ENCODE peak calls at places on chromosomes 6 and 20, in seven cellular contexts. U, J, C, P, X, O and H are unnamed samples.

GRCh38 chr6:141103246-141103645 is 1029.5 kb upstream of the GJE1 start:
- DNase-seq in U (no peak), J (no peak), C (no peak), P (peak; percentile 16), X (no peak), O (no peak), H (peak; percentile 7)

GRCh38 chr6:16511723-16512584 is 249.3 kb downstream of the ATXN1 start:
- DNase-seq in U (no peak), J (no peak), C (no peak), P (no peak), X (peak; percentile 11), O (no peak), H (no peak)

GRCh38 chr6:148021715-148022114 is 320.9 kb upstream of the SASH1 start:
- DNase-seq in U (no peak), J (no peak), C (no peak), P (no peak), X (no peak), O (peak; percentile 62), H (no peak)

GRCh38 chr6:128487746-128488145 is 32.7 kb downstream of the PTPRK start:
- DNase-seq in U (no peak), J (no peak), C (no peak), P (no peak), X (no peak), O (no peak), H (peak; percentile 31)

GRCh38 chr6:3742076-3742425 is 9.5 kb downstream of the PXDC1 start:
- DNase-seq in U (no peak), J (no peak), C (no peak), P (no peak), X (no peak), O (no peak), H (no peak)

GRCh38 chr20:20367681-20368413 is at the start of gene INSM1:
- DNase-seq in U (no peak), J (no peak), C (peak; percentile 84), P (no peak), X (peak; percentile 13), O (peak; percentile 10), H (no peak)

GRCh38 chr6:82959385-82959941 is 106.2 kb downstream of the UBE3D start:
- DNase-seq in U (no peak), J (no peak), C (no peak), P (peak; percentile 59), X (no peak), O (no peak), H (no peak)

GRCh38 chr6:10510592-10511367 is 10.4 kb upstream of the GCNT2 start:
- DNase-seq in U (no peak), J (peak; percentile 13), C (peak; percentile 15), P (peak; percentile 24), X (peak; percentile 50), O (peak; percentile 70), H (peak; percentile 21)

GRCh38 chr6:118705799-118706481 is 54.5 kb upstream of the CEP85L start:
- DNase-seq in U (no peak), J (no peak), C (peak; percentile 76), P (peak; percentile 88), X (no peak), O (no peak), H (peak; percentile 23)

GRCh38 chr6:79257381-79258205 is 23.1 kb upstream of the HMGN3 start:
- DNase-seq in U (no peak), J (peak; percentile 36), C (no peak), P (peak; percentile 62), X (no peak), O (no peak), H (no peak)

GRCh38 chr20:54078296-54078695 is 7.9 kb upstream of the BCAS1 start:
- DNase-seq in U (no peak), J (no peak), C (no peak), P (no peak), X (peak; percentile 7), O (peak; percentile 26), H (no peak)

GRCh38 chr6:106087548-106088325 is 1.6 kb downstream of the PRDM1 start:
- DNase-seq in U (no peak), J (no peak), C (peak; percentile 28), P (peak; percentile 66), X (no peak), O (no peak), H (peak; percentile 5)

GRCh38 chr20:62302341-62303048 is at the start of gene ADRM1:
- DNase-seq in U (peak; percentile 95), J (peak; percentile 90), C (peak; percentile 92), P (peak; percentile 98), X (peak; percentile 99), O (peak; percentile 100), H (peak; percentile 98)

GRCh38 chr20:23937303-23938117 is 51.1 kb downstream of the GGTLC1 start:
- DNase-seq in U (no peak), J (no peak), C (peak; percentile 32), P (peak; percentile 67), X (peak; percentile 53), O (peak; percentile 67), H (peak; percentile 79)

GRCh38 chr6:106381871-106382270 is 21.4 kb downstream of the CRYBG1 start:
- DNase-seq in U (no peak), J (no peak), C (no peak), P (no peak), X (no peak), O (no peak), H (peak; percentile 17)

GRCh38 chr6:1496092-1496491 is 106.7 kb downstream of the FOXF2 start:
- DNase-seq in U (no peak), J (no peak), C (no peak), P (no peak), X (no peak), O (no peak), H (no peak)

GRCh38 chr20:34621383-34622367 is 55.2 kb downstream of the PIGU start:
- DNase-seq in U (no peak), J (no peak), C (no peak), P (peak; percentile 33), X (no peak), O (no peak), H (no peak)

GRCh38 chr6:37083243-37084138 is 78.0 kb downstream of the FGD2 start:
- DNase-seq in U (no peak), J (no peak), C (no peak), P (peak; percentile 98), X (no peak), O (no peak), H (no peak)

GRCh38 chr6:107965746-107966145 is 7.7 kb upstream of the SEC63 start:
- DNase-seq in U (no peak), J (peak; percentile 12), C (no peak), P (peak; percentile 17), X (no peak), O (no peak), H (no peak)

GRCh38 chr6:82204010-82204409 is 43.5 kb downstream of the IBTK start:
- DNase-seq in U (no peak), J (no peak), C (no peak), P (no peak), X (no peak), O (no peak), H (no peak)

GRCh38 chr6:97440590-97441176 is 157.7 kb upstream of the MMS22L start:
- DNase-seq in U (no peak), J (no peak), C (peak; percentile 3), P (peak; percentile 33), X (no peak), O (peak; percentile 35), H (peak; percentile 77)

GRCh38 chr6:11766589-11767450 is 11.8 kb downstream of the ADTRP start:
- DNase-seq in U (no peak), J (peak; percentile 28), C (no peak), P (peak; percentile 93), X (no peak), O (no peak), H (no peak)

GRCh38 chr6:32114853-32115252 is 5.7 kb upstream of the TNXB start:
- DNase-seq in U (no peak), J (peak; percentile 65), C (no peak), P (peak; percentile 56), X (no peak), O (no peak), H (no peak)

GRCh38 chr20:60334936-60335335 is 376.7 kb downstream of the CDH26 start:
- DNase-seq in U (no peak), J (no peak), C (no peak), P (no peak), X (no peak), O (no peak), H (no peak)

GRCh38 chr6:162917506-162917905 is 189.7 kb downstream of the PACRG start:
- DNase-seq in U (no peak), J (no peak), C (no peak), P (peak; percentile 19), X (no peak), O (no peak), H (no peak)

GRCh38 chr6:72623808-72624207 is 1.9 kb downstream of the KCNQ5 start:
- DNase-seq in U (no peak), J (no peak), C (no peak), P (peak; percentile 16), X (no peak), O (no peak), H (peak; percentile 6)

GRCh38 chr6:14396826-14397517 is 279.4 kb downstream of the CD83 start:
- DNase-seq in U (no peak), J (no peak), C (no peak), P (peak; percentile 11), X (no peak), O (no peak), H (peak; percentile 47)

GRCh38 chr6:94300424-94301144 is 881.2 kb upstream of the EPHA7 start:
- DNase-seq in U (no peak), J (no peak), C (peak; percentile 80), P (no peak), X (no peak), O (no peak), H (peak; percentile 32)